ENCODE peak calls at places on chromosomes 11 and 22, in ten cellular contexts. One of them, this sample, is unnamed.

GRCh38 chr11:74937696-74938475 is 11.0 kb downstream of the XRRA1 start:
- DNase-seq in cerebellar cortex: no peak
- DNase-seq in germinal center: no peak
- DNase-seq in thoracic aorta: no peak
- DNase-seq in NCI-H1930: no peak
- DNase-seq in RPMI8226: no peak
- DNase-seq in fibroblast of villous mesenchyme: no peak
- DNase-seq in pancreas: no peak
- DNase-seq in Right ventricle myocardium superior: no peak
- DNase-seq in Caco-2: no peak
- DNase-seq in this sample: peak

GRCh38 chr11:44823006-44823405 is 96.2 kb downstream of the TSPAN18 start:
- DNase-seq in cerebellar cortex: no peak
- DNase-seq in germinal center: no peak
- DNase-seq in thoracic aorta: no peak
- DNase-seq in NCI-H1930: no peak
- DNase-seq in RPMI8226: no peak
- DNase-seq in fibroblast of villous mesenchyme: no peak
- DNase-seq in pancreas: no peak
- DNase-seq in Right ventricle myocardium superior: no peak
- DNase-seq in Caco-2: no peak
- DNase-seq in this sample: no peak

GRCh38 chr11:59285716-59286260 is 72.9 kb upstream of the OR5AN1 start:
- DNase-seq in cerebellar cortex: no peak
- DNase-seq in germinal center: no peak
- DNase-seq in thoracic aorta: no peak
- DNase-seq in NCI-H1930: no peak
- DNase-seq in RPMI8226: no peak
- DNase-seq in fibroblast of villous mesenchyme: no peak
- DNase-seq in pancreas: no peak
- DNase-seq in Right ventricle myocardium superior: no peak
- DNase-seq in Caco-2: no peak
- DNase-seq in this sample: no peak

GRCh38 chr22:39475337-39475736 is 18.5 kb downstream of the MGAT3 start:
- DNase-seq in cerebellar cortex: no peak
- DNase-seq in germinal center: no peak
- DNase-seq in thoracic aorta: no peak
- DNase-seq in NCI-H1930: no peak
- DNase-seq in RPMI8226: no peak
- DNase-seq in fibroblast of villous mesenchyme: no peak
- DNase-seq in pancreas: no peak
- DNase-seq in Right ventricle myocardium superior: no peak
- DNase-seq in Caco-2: no peak
- DNase-seq in this sample: no peak

GRCh38 chr11:62707277-62707771 is at the start of the genes BSCL2 and GNG3:
- DNase-seq in cerebellar cortex: peak
- DNase-seq in germinal center: no peak
- DNase-seq in thoracic aorta: no peak
- DNase-seq in NCI-H1930: peak
- DNase-seq in RPMI8226: no peak
- DNase-seq in fibroblast of villous mesenchyme: no peak
- DNase-seq in pancreas: peak
- DNase-seq in Right ventricle myocardium superior: no peak
- DNase-seq in Caco-2: peak
- DNase-seq in this sample: no peak

GRCh38 chr11:131889146-131889577 is 518.7 kb downstream of the NTM start:
- DNase-seq in cerebellar cortex: no peak
- DNase-seq in germinal center: no peak
- DNase-seq in thoracic aorta: no peak
- DNase-seq in NCI-H1930: no peak
- DNase-seq in RPMI8226: no peak
- DNase-seq in fibroblast of villous mesenchyme: peak
- DNase-seq in pancreas: no peak
- DNase-seq in Right ventricle myocardium superior: no peak
- DNase-seq in Caco-2: no peak
- DNase-seq in this sample: peak

GRCh38 chr22:47337161-47337621 is 574.7 kb downstream of the TBC1D22A start:
- DNase-seq in cerebellar cortex: peak
- DNase-seq in germinal center: no peak
- DNase-seq in thoracic aorta: no peak
- DNase-seq in NCI-H1930: no peak
- DNase-seq in RPMI8226: peak
- DNase-seq in fibroblast of villous mesenchyme: peak
- DNase-seq in pancreas: no peak
- DNase-seq in Right ventricle myocardium superior: no peak
- DNase-seq in Caco-2: no peak
- DNase-seq in this sample: peak

GRCh38 chr11:57458410-57459111 is 1.8 kb upstream of the RTN4RL2 start:
- DNase-seq in cerebellar cortex: no peak
- DNase-seq in germinal center: peak
- DNase-seq in thoracic aorta: no peak
- DNase-seq in NCI-H1930: no peak
- DNase-seq in RPMI8226: peak
- DNase-seq in fibroblast of villous mesenchyme: peak
- DNase-seq in pancreas: peak
- DNase-seq in Right ventricle myocardium superior: peak
- DNase-seq in Caco-2: no peak
- DNase-seq in this sample: no peak

GRCh38 chr11:62575837-62576236 is 2.1 kb upstream of the EEF1G start:
- DNase-seq in cerebellar cortex: no peak
- DNase-seq in germinal center: no peak
- DNase-seq in thoracic aorta: no peak
- DNase-seq in NCI-H1930: no peak
- DNase-seq in RPMI8226: no peak
- DNase-seq in fibroblast of villous mesenchyme: no peak
- DNase-seq in pancreas: no peak
- DNase-seq in Right ventricle myocardium superior: peak
- DNase-seq in Caco-2: no peak
- DNase-seq in this sample: no peak

GRCh38 chr22:39946571-39947407 is 13.4 kb upstream of the TMA7B start:
- DNase-seq in cerebellar cortex: peak
- DNase-seq in germinal center: no peak
- DNase-seq in thoracic aorta: no peak
- DNase-seq in NCI-H1930: no peak
- DNase-seq in RPMI8226: no peak
- DNase-seq in fibroblast of villous mesenchyme: no peak
- DNase-seq in pancreas: no peak
- DNase-seq in Right ventricle myocardium superior: no peak
- DNase-seq in Caco-2: no peak
- DNase-seq in this sample: no peak

GRCh38 chr11:94998285-94998684 is 24.8 kb downstream of the KDM4D start:
- DNase-seq in cerebellar cortex: no peak
- DNase-seq in germinal center: no peak
- DNase-seq in thoracic aorta: no peak
- DNase-seq in NCI-H1930: no peak
- DNase-seq in RPMI8226: no peak
- DNase-seq in fibroblast of villous mesenchyme: no peak
- DNase-seq in pancreas: no peak
- DNase-seq in Right ventricle myocardium superior: no peak
- DNase-seq in Caco-2: no peak
- DNase-seq in this sample: no peak

GRCh38 chr22:17083811-17084540 is 824 bp upstream of the IL17RA start:
- DNase-seq in cerebellar cortex: no peak
- DNase-seq in germinal center: no peak
- DNase-seq in thoracic aorta: no peak
- DNase-seq in NCI-H1930: no peak
- DNase-seq in RPMI8226: no peak
- DNase-seq in fibroblast of villous mesenchyme: no peak
- DNase-seq in pancreas: no peak
- DNase-seq in Right ventricle myocardium superior: no peak
- DNase-seq in Caco-2: no peak
- DNase-seq in this sample: no peak

GRCh38 chr22:17980638-17981051 is 43.7 kb downstream of the MICAL3 start:
- DNase-seq in cerebellar cortex: no peak
- DNase-seq in germinal center: peak
- DNase-seq in thoracic aorta: no peak
- DNase-seq in NCI-H1930: no peak
- DNase-seq in RPMI8226: peak
- DNase-seq in fibroblast of villous mesenchyme: peak
- DNase-seq in pancreas: no peak
- DNase-seq in Right ventricle myocardium superior: no peak
- DNase-seq in Caco-2: peak
- DNase-seq in this sample: peak

GRCh38 chr22:20761536-20761935 is 12.4 kb upstream of the SERPIND1 start:
- DNase-seq in cerebellar cortex: no peak
- DNase-seq in germinal center: no peak
- DNase-seq in thoracic aorta: no peak
- DNase-seq in NCI-H1930: no peak
- DNase-seq in RPMI8226: no peak
- DNase-seq in fibroblast of villous mesenchyme: no peak
- DNase-seq in pancreas: no peak
- DNase-seq in Right ventricle myocardium superior: no peak
- DNase-seq in Caco-2: no peak
- DNase-seq in this sample: no peak

GRCh38 chr11:43913829-43914380 is 28.5 kb upstream of the C11orf96 start:
- DNase-seq in cerebellar cortex: no peak
- DNase-seq in germinal center: no peak
- DNase-seq in thoracic aorta: no peak
- DNase-seq in NCI-H1930: no peak
- DNase-seq in RPMI8226: no peak
- DNase-seq in fibroblast of villous mesenchyme: no peak
- DNase-seq in pancreas: no peak
- DNase-seq in Right ventricle myocardium superior: no peak
- DNase-seq in Caco-2: no peak
- DNase-seq in this sample: no peak

GRCh38 chr11:116309446-116309845 is 463.3 kb downstream of the BUD13 start:
- DNase-seq in cerebellar cortex: no peak
- DNase-seq in germinal center: no peak
- DNase-seq in thoracic aorta: no peak
- DNase-seq in NCI-H1930: no peak
- DNase-seq in RPMI8226: no peak
- DNase-seq in fibroblast of villous mesenchyme: no peak
- DNase-seq in pancreas: no peak
- DNase-seq in Right ventricle myocardium superior: no peak
- DNase-seq in Caco-2: no peak
- DNase-seq in this sample: no peak

GRCh38 chr11:12509371-12509770 is 132.0 kb downstream of the PARVA start:
- DNase-seq in cerebellar cortex: no peak
- DNase-seq in germinal center: no peak
- DNase-seq in thoracic aorta: no peak
- DNase-seq in NCI-H1930: no peak
- DNase-seq in RPMI8226: no peak
- DNase-seq in fibroblast of villous mesenchyme: no peak
- DNase-seq in pancreas: no peak
- DNase-seq in Right ventricle myocardium superior: no peak
- DNase-seq in Caco-2: no peak
- DNase-seq in this sample: no peak

GRCh38 chr11:57001674-57002401 is 13.1 kb downstream of the OR5AK2 start:
- DNase-seq in cerebellar cortex: peak
- DNase-seq in germinal center: no peak
- DNase-seq in thoracic aorta: no peak
- DNase-seq in NCI-H1930: no peak
- DNase-seq in RPMI8226: no peak
- DNase-seq in fibroblast of villous mesenchyme: peak
- DNase-seq in pancreas: no peak
- DNase-seq in Right ventricle myocardium superior: no peak
- DNase-seq in Caco-2: no peak
- DNase-seq in this sample: peak

GRCh38 chr22:49323751-49324415 is 503.8 kb downstream of the BRD1 start:
- DNase-seq in cerebellar cortex: no peak
- DNase-seq in germinal center: no peak
- DNase-seq in thoracic aorta: no peak
- DNase-seq in NCI-H1930: no peak
- DNase-seq in RPMI8226: no peak
- DNase-seq in fibroblast of villous mesenchyme: no peak
- DNase-seq in pancreas: no peak
- DNase-seq in Right ventricle myocardium superior: no peak
- DNase-seq in Caco-2: no peak
- DNase-seq in this sample: no peak